ENCODE peak calls at places on chromosomes 1 and 21, in five cellular contexts. J is A549, M is adrenal gland, V is body of pancreas, G is uterus. O is an unnamed sample. For H3K4me1, the result is how much of the 10 kb centered on the place peaks cover.

GRCh38 chr1:201751872-201752271 is 77.1 kb upstream of the IPO9 start:
- DNase-seq in J (no peak), M (no peak), V (no peak), G (no peak), O (no peak)

GRCh38 chr1:156772222-156772621 is 4.9 kb downstream of the PRCC start:
- DNase-seq in J (no peak), M (no peak), V (no peak), G (no peak), O (no peak)

GRCh38 chr1:41217441-41217840 is 24.7 kb downstream of the SCMH1 start:
- DNase-seq in J (no peak), M (no peak), V (no peak), G (no peak), O (no peak)

GRCh38 chr1:8555582-8555981 is 237.7 kb downstream of the SLC45A1 start:
- DNase-seq in J (no peak), M (no peak), V (no peak), G (no peak), O (no peak)

GRCh38 chr1:2962061-2962460 is 59.2 kb upstream of the ACTRT2 start:
- DNase-seq in J (no peak), M (no peak), V (peak), G (no peak), O (peak)

GRCh38 chr1:76419603-76420002 is 345.1 kb downstream of the ST6GALNAC3 start:
- DNase-seq in J (no peak), M (no peak), V (no peak), G (no peak), O (no peak)

GRCh38 chr1:223556414-223557124 is 108.9 kb downstream of the CAPN8 start:
- DNase-seq in J (peak), M (peak), V (peak), G (no peak), O (no peak)

GRCh38 chr1:245874942-245875580 is 632.0 kb downstream of the SMYD3 start:
- DNase-seq in J (no peak), M (peak), V (peak), G (peak), O (no peak)

GRCh38 chr1:102772831-102773230 is 335.5 kb downstream of the COL11A1 start:
- DNase-seq in J (no peak), M (no peak), V (no peak), G (no peak), O (no peak)

GRCh38 chr1:14363191-14363590 is 235.3 kb upstream of the KAZN start:
- DNase-seq in J (no peak), M (no peak), V (no peak), G (no peak), O (no peak)

GRCh38 chr1:216616425-216616824 is 106.8 kb downstream of the ESRRG start:
- DNase-seq in J (no peak), M (no peak), V (no peak), G (no peak), O (no peak)

GRCh38 chr1:100955322-100955721 is 59.4 kb downstream of the SLC30A7 start:
- DNase-seq in J (no peak), M (no peak), V (no peak), G (no peak), O (no peak)

GRCh38 chr1:228374711-228375577 is 31.7 kb downstream of the TRIM11 start:
- DNase-seq in J (no peak), M (peak), V (peak), G (peak), O (peak)

GRCh38 chr1:59570524-59570923 is 244.2 kb upstream of the HOOK1 start:
- DNase-seq in J (no peak), M (no peak), V (no peak), G (no peak), O (no peak)

GRCh38 chr1:153933420-153933819 is 10.6 kb upstream of the GATAD2B start:
- DNase-seq in J (no peak), M (no peak), V (no peak), G (no peak), O (no peak)

GRCh38 chr1:223824287-223824686 is 21.5 kb downstream of the TP53BP2 start:
- DNase-seq in J (no peak), M (no peak), V (no peak), G (no peak), O (no peak)

DNA sequence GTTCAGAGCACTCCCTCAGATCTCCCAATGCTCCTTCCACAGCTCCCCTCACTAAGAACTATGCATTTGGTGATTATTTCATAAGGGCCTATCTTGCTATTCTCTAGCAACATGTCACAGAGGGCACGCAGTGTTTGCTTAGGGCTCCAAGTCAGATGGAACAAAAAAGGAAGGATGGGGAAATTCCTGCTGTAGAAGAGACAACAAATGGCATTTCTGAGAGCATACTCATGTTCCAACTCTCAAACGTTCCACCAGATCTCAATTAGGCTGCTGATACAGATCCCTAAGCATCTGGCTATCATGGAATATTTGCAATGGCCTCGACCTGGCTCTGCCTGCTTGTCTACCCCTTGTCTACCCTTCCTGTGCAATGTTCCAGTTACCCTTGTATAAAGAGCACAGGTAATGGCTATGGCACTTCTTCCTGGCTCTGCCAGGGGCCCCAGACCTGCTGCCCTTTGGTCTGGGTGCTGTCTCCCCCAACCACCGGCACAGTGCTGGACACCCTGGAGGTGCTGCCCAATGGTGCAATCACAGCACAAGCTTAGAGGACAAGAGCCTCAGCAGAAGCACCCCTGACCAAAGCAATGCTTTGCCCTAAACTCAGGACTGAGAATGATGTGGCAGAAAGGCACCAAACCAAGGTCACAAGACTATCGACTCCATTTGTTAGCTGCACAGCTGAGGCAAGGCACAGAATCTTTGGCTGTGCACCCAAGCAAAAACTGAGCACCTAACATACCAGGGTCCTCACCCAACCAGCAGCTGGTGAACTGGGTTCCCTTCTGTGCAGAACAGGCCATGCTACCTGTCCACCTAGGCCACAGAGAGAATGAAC is 3.6 kb downstream of the PARP1 start:
- DNase-seq in J (no peak), M (no peak), V (no peak), G (no peak), O (peak)
- TF ChIP-seq POLR2A in J (no peak), M (no peak), V (no peak), G (no peak), O (no peak)

GRCh38 chr1:116708255-116708900 is 40.8 kb upstream of the IGSF3 start:
- DNase-seq in J (no peak), M (no peak), V (no peak), G (no peak), O (no peak)

GRCh38 chr1:116709666-116710167 is 42.2 kb upstream of the IGSF3 start:
- DNase-seq in J (no peak), M (no peak), V (no peak), G (no peak), O (no peak)

GRCh38 chr1:116711061-116711582 is 43.1 kb upstream of the CD2 start:
- DNase-seq in J (no peak), M (no peak), V (no peak), G (no peak), O (no peak)

GRCh38 chr1:116710326-116711060 is 43.0 kb upstream of the IGSF3 start:
- DNase-seq in J (no peak), M (no peak), V (no peak), G (no peak), O (no peak)

GRCh38 chr1:116706123-116706522 is 38.6 kb upstream of the IGSF3 start:
- DNase-seq in J (no peak), M (no peak), V (no peak), G (no peak), O (no peak)
- H3K27ac ChIP-seq in J (no peak), M (no peak), V (no peak), G (no peak), O (no peak)

GRCh38 chr1:226675720-226676357 is 63.2 kb downstream of the ITPKB start:
- DNase-seq in J (no peak), M (no peak), V (no peak), G (no peak), O (no peak)
- H3K4me1 ChIP-seq in J (under half), M (half or more), V (under half), G (under half), O (half or more)

GRCh38 chr21:41620982-41621381 is 113.0 kb upstream of the TMPRSS2 start:
- DNase-seq in J (no peak), M (no peak), V (no peak), G (no peak), O (no peak)

GRCh38 chr21:41622831-41623548 is 115.0 kb upstream of the TMPRSS2 start:
- DNase-seq in J (no peak), M (no peak), V (no peak), G (no peak), O (no peak)

GRCh38 chr21:41620541-41620940 is 112.6 kb upstream of the TMPRSS2 start:
- DNase-seq in J (no peak), M (no peak), V (no peak), G (no peak), O (no peak)

GRCh38 chr21:41622201-41622600 is 114.2 kb upstream of the TMPRSS2 start:
- DNase-seq in J (no peak), M (no peak), V (no peak), G (no peak), O (no peak)

GRCh38 chr21:41621523-41621922 is 113.6 kb upstream of the TMPRSS2 start:
- DNase-seq in J (no peak), M (no peak), V (no peak), G (no peak), O (no peak)
- TF ChIP-seq POLR2A in J (no peak), M (no peak), V (no peak), G (no peak), O (no peak)

O was measured in suprapubic skin.